ENCODE peak calls at places on chromosomes 13 and 19, in nine cellular contexts. U is cardiac muscle cell, W is SHP77, F is AG04450, K is heart left ventricle, A is NCI-H1694 treated with DMSO at 0.1 percent for 48 hours, I is H54, Z is caudate nucleus, B is HFF-Myc. R is an unnamed sample.

GRCh38 chr19:38266070-38266469 is 1.7 kb downstream of the SPINT2 start:
- DNase-seq in U (no peak), W (no peak), F (no peak), K (no peak), A (peak), I (no peak), Z (no peak), B (no peak), R (no peak)

GRCh38 chr13:35957174-35957867 is 173.9 kb downstream of the DCLK1 start:
- DNase-seq in U (no peak), W (no peak), F (no peak), K (no peak), A (no peak), I (no peak), Z (no peak), B (no peak), R (no peak)

GRCh38 chr19:22882797-22883196 is 50.7 kb downstream of the ZNF723 start:
- DNase-seq in U (peak), W (peak), F (no peak), K (no peak), A (no peak), I (no peak), Z (no peak), B (peak), R (peak)

GRCh38 chr13:94209110-94209509 is 270.4 kb downstream of the DCT start:
- DNase-seq in U (peak), W (no peak), F (no peak), K (no peak), A (no peak), I (no peak), Z (no peak), B (no peak), R (no peak)

GRCh38 chr13:96819375-96819774 is 174.9 kb downstream of the OXGR1 start:
- DNase-seq in U (no peak), W (no peak), F (no peak), K (no peak), A (no peak), I (no peak), Z (no peak), B (no peak), R (no peak)

GRCh38 chr13:98406475-98406874 is 170.4 kb downstream of the STK24 start:
- DNase-seq in U (no peak), W (no peak), F (no peak), K (no peak), A (no peak), I (no peak), Z (no peak), B (no peak), R (no peak)

GRCh38 chr13:36038785-36039415 is 92.3 kb downstream of the DCLK1 start:
- DNase-seq in U (no peak), W (no peak), F (no peak), K (no peak), A (no peak), I (no peak), Z (no peak), B (no peak), R (no peak)

GRCh38 chr19:45125975-45126493 is 33.1 kb downstream of the PPP1R37 start:
- DNase-seq in U (peak), W (peak), F (peak), K (peak), A (peak), I (peak), Z (peak), B (peak), R (peak)

GRCh38 chr19:14830702-14831101 is 4.3 kb downstream of the OR7A5 start:
- DNase-seq in U (peak), W (no peak), F (no peak), K (no peak), A (no peak), I (no peak), Z (no peak), B (no peak), R (no peak)

GRCh38 chr13:113862766-113863510 is 938 bp downstream of the GAS6 start:
- DNase-seq in U (peak), W (no peak), F (no peak), K (peak), A (no peak), I (no peak), Z (no peak), B (no peak), R (peak)

GRCh38 chr19:2274185-2274711 is 7.7 kb downstream of the PEAK3 start:
- DNase-seq in U (no peak), W (no peak), F (no peak), K (no peak), A (no peak), I (no peak), Z (no peak), B (no peak), R (no peak)

GRCh38 chr13:113788413-113789135 is 29.5 kb downstream of the TMEM255B start:
- DNase-seq in U (no peak), W (no peak), F (no peak), K (no peak), A (no peak), I (no peak), Z (no peak), B (no peak), R (no peak)

GRCh38 chr19:19067276-19068072 is 3.7 kb downstream of the SLC25A42 start:
- DNase-seq in U (no peak), W (no peak), F (no peak), K (peak), A (peak), I (no peak), Z (no peak), B (no peak), R (no peak)

GRCh38 chr13:26529441-26529840 is 28.0 kb upstream of the WASF3 start:
- DNase-seq in U (peak), W (no peak), F (peak), K (no peak), A (no peak), I (peak), Z (no peak), B (peak), R (peak)

GRCh38 chr13:39616087-39616694 is 13.2 kb upstream of the LHFPL6 start:
- DNase-seq in U (peak), W (peak), F (peak), K (peak), A (peak), I (peak), Z (no peak), B (peak), R (peak)

GRCh38 chr19:28530406-28531035 is 682.4 kb downstream of the UQCRFS1 start:
- DNase-seq in U (no peak), W (no peak), F (no peak), K (no peak), A (no peak), I (no peak), Z (no peak), B (no peak), R (no peak)

GRCh38 chr13:83295684-83296083 is 586.6 kb downstream of the SLITRK1 start:
- DNase-seq in U (no peak), W (no peak), F (no peak), K (no peak), A (no peak), I (no peak), Z (no peak), B (no peak), R (no peak)

GRCh38 chr19:6925801-6926751 is 38.7 kb downstream of the ADGRE1 start:
- DNase-seq in U (no peak), W (no peak), F (no peak), K (no peak), A (no peak), I (peak), Z (no peak), B (no peak), R (no peak)

GRCh38 chr13:40665754-40666057 is 735 bp downstream of the FOXO1 start:
- DNase-seq in U (no peak), W (no peak), F (no peak), K (peak), A (no peak), I (peak), Z (no peak), B (no peak), R (peak)

GRCh38 chr19:6527893-6528543 is 2.8 kb upstream of the TNFSF9 start:
- DNase-seq in U (no peak), W (no peak), F (no peak), K (no peak), A (no peak), I (no peak), Z (no peak), B (no peak), R (no peak)

GRCh38 chr13:85729296-85729695 is 69.9 kb downstream of the SLITRK6 start:
- DNase-seq in U (peak), W (no peak), F (peak), K (no peak), A (no peak), I (no peak), Z (no peak), B (no peak), R (no peak)

GRCh38 chr13:49711218-49711863 is 20.1 kb upstream of the EBPL start:
- DNase-seq in U (peak), W (no peak), F (peak), K (no peak), A (no peak), I (no peak), Z (no peak), B (peak), R (peak)

GRCh38 chr13:18951412-18951811 is 230.2 kb downstream of the TUBA3C start:
- DNase-seq in U (no peak), W (no peak), F (no peak), K (no peak), A (no peak), I (no peak), Z (no peak), B (no peak), R (no peak)

GRCh38 chr19:31351212-31352193 is 2.3 kb upstream of the TSHZ3 start:
- DNase-seq in U (peak), W (no peak), F (no peak), K (peak), A (no peak), I (peak), Z (no peak), B (no peak), R (peak)

GRCh38 chr13:30745917-30746686 is 10.8 kb downstream of the ALOX5AP start:
- DNase-seq in U (peak), W (no peak), F (no peak), K (no peak), A (no peak), I (no peak), Z (no peak), B (no peak), R (no peak)

GRCh38 chr19:18618236-18618635 is 5.6 kb downstream of the TMEM59L start:
- DNase-seq in U (no peak), W (no peak), F (no peak), K (no peak), A (no peak), I (no peak), Z (no peak), B (no peak), R (no peak)

GRCh38 chr13:99982021-99982740 is 597 bp downstream of the ZIC2 start:
- DNase-seq in U (no peak), W (no peak), F (no peak), K (no peak), A (no peak), I (no peak), Z (no peak), B (no peak), R (no peak)

GRCh38 chr13:102977471-102977870 is 88.7 kb downstream of the SLC10A2 start:
- DNase-seq in U (peak), W (no peak), F (no peak), K (no peak), A (no peak), I (no peak), Z (no peak), B (no peak), R (no peak)

GRCh38 chr13:80716610-80717081 is 375.7 kb upstream of the SPRY2 start:
- DNase-seq in U (peak), W (peak), F (no peak), K (peak), A (no peak), I (no peak), Z (no peak), B (no peak), R (no peak)

GRCh38 chr13:34414616-34415015 is 527.5 kb upstream of the NBEA start:
- DNase-seq in U (no peak), W (no peak), F (no peak), K (no peak), A (no peak), I (no peak), Z (no peak), B (no peak), R (no peak)

GRCh38 chr13:71912524-71912923 is 45.5 kb upstream of the DACH1 start:
- DNase-seq in U (no peak), W (no peak), F (no peak), K (no peak), A (no peak), I (no peak), Z (no peak), B (no peak), R (no peak)

GRCh38 chr19:53868091-53868891 is 608 bp downstream of the MYADM start:
- DNase-seq in U (peak), W (peak), F (no peak), K (peak), A (no peak), I (peak), Z (no peak), B (no peak), R (peak)

GRCh38 chr13:52395704-52396103 is 10.3 kb downstream of the THSD1 start:
- DNase-seq in U (no peak), W (no peak), F (no peak), K (no peak), A (peak), I (no peak), Z (no peak), B (no peak), R (no peak)

GRCh38 chr19:19997656-19998268 is 41.5 kb downstream of the ZNF682 start:
- DNase-seq in U (no peak), W (peak), F (no peak), K (no peak), A (no peak), I (peak), Z (no peak), B (no peak), R (no peak)

GRCh38 chr19:6674868-6675305 is 4.9 kb upstream of the TNFSF14 start:
- DNase-seq in U (peak), W (no peak), F (no peak), K (peak), A (no peak), I (peak), Z (peak), B (peak), R (peak)

GRCh38 chr19:40623403-40624239 is 22.5 kb downstream of the LTBP4 start:
- DNase-seq in U (peak), W (no peak), F (no peak), K (no peak), A (no peak), I (peak), Z (no peak), B (no peak), R (no peak)

GRCh38 chr19:41376998-41377365 is 649 bp downstream of the TMEM91 start:
- DNase-seq in U (no peak), W (no peak), F (no peak), K (no peak), A (no peak), I (no peak), Z (peak), B (no peak), R (no peak)

GRCh38 chr19:12611361-12611699 is 610 bp downstream of the ZNF791 start:
- DNase-seq in U (peak), W (peak), F (peak), K (peak), A (peak), I (peak), Z (peak), B (peak), R (peak)

GRCh38 chr13:95485045-95485517 is 67.4 kb upstream of the CLDN10 start:
- DNase-seq in U (peak), W (no peak), F (no peak), K (no peak), A (no peak), I (peak), Z (no peak), B (no peak), R (no peak)

R was measured in hepatic stellate cell.